ENCODE peak calls at places on chromosomes 13 and 19, in nine cellular contexts. K is IMR-90; U is prostate gland; O is cardiac fibroblast; Y is CD4-positive, alpha-beta T cell; V is AG10803; Z is fibroblast of pulmonary artery; G is Calu3; Q is brain microvascular endothelial cell. N is an unnamed sample.

GRCh38 chr13:55602784-55603183 is 1537.9 kb upstream of the PRR20A start:
- DNase-seq in Q (no peak), Z (no peak), Y (no peak), V (no peak), K (no peak), U (no peak), O (no peak), G (no peak), N (no peak)

GRCh38 chr19:3785464-3785937 is 680 bp downstream of the MATK start:
- DNase-seq in Y (no peak), Q (no peak), K (no peak), V (no peak), Z (no peak), O (no peak), G (no peak), U (no peak), N (no peak)

GRCh38 chr13:31046711-31047279 is 114.3 kb downstream of the TEX26 start:
- DNase-seq in V (no peak), G (no peak), Q (peak), U (no peak), Z (peak), K (peak), Y (no peak), O (peak), N (no peak)

GRCh38 chr13:72726721-72727416 is 560 bp downstream of the MZT1 start:
- DNase-seq in G (peak), K (no peak), Y (peak), U (no peak), Z (no peak), Q (peak), V (peak), O (no peak), N (no peak)

GRCh38 chr19:2355168-2356035 is 4.7 kb upstream of the TMPRSS9 start:
- DNase-seq in G (no peak), Z (no peak), K (no peak), V (peak), Q (no peak), U (no peak), O (no peak), Y (no peak), N (no peak)

GRCh38 chr19:2613507-2614295 is 88.8 kb downstream of the GNG7 start:
- DNase-seq in V (peak), Y (peak), G (peak), K (peak), O (peak), Z (peak), U (no peak), Q (no peak), N (no peak)

GRCh38 chr19:10256970-10257615 is 5.1 kb downstream of the MRPL4 start:
- DNase-seq in Q (no peak), V (no peak), O (no peak), K (no peak), Y (no peak), U (no peak), Z (no peak), G (no peak), N (no peak)

GRCh38 chr13:85445534-85445933 is 353.7 kb downstream of the SLITRK6 start:
- DNase-seq in G (no peak), Z (no peak), U (no peak), Y (no peak), K (no peak), O (no peak), V (no peak), Q (no peak), N (no peak)

GRCh38 chr19:21210037-21210621 is 68.3 kb downstream of the ZNF431 start:
- DNase-seq in Q (no peak), V (no peak), O (no peak), Y (no peak), Z (no peak), K (no peak), U (no peak), G (no peak), N (no peak)

GRCh38 chr19:16821081-16821480 is 8.1 kb upstream of the SIN3B start:
- DNase-seq in U (no peak), V (no peak), Y (no peak), O (no peak), Z (no peak), K (no peak), Q (no peak), G (no peak), N (no peak)
- TF ChIP-seq CTCF in U (no peak), V (no peak), Y (no peak), O (no peak), Z (no peak), K (no peak), Q (no peak), G (no peak), N (no peak)

DNA sequence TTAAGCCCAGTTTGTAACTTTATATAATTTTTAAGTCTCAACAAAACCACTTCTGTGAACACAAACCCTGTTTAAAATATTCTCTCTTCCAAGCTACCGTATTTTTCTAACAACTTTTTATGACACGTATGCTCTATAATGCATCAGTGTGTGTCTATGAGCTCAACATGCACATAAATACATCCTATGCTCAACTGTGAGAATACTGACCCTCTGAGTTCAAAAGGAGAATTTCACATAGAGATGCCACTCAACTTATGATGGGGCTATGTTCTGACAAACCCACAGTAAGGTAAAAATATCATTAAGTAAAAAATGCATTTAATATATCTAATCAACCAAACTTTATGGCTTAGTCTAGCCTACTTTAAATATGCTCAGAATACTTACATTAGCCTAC is 1139.7 kb upstream of the SPRY2 start:
- DNase-seq in K (no peak), O (no peak), G (no peak), Y (no peak), V (no peak), Q (no peak), U (no peak), Z (no peak), N (no peak)
- TF ChIP-seq CTCF in K (no peak), O (no peak), G (no peak), Y (no peak), V (no peak), Q (no peak), U (no peak), Z (no peak), N (peak)

GRCh38 chr13:51590966-51591627 is 6.8 kb downstream of the WDFY2 start:
- DNase-seq in K (peak), V (peak), G (no peak), Y (no peak), O (peak), Q (peak), Z (peak), U (peak), N (peak)
- TF ChIP-seq CTCF in K (peak), V (peak), G (no peak), Y (no peak), O (no peak), Q (no peak), Z (no peak), U (no peak), N (no peak)

GRCh38 chr19:18339703-18340102 is 695 bp upstream of the PGPEP1 start:
- DNase-seq in Q (no peak), G (peak), Y (no peak), U (no peak), Z (peak), O (peak), K (peak), V (no peak), N (no peak)

GRCh38 chr19:18340237-18340989 is at the start of gene PGPEP1:
- DNase-seq in Q (no peak), V (peak), G (peak), U (peak), O (peak), Y (peak), K (peak), Z (peak), N (no peak)

GRCh38 chr19:18338471-18339001 is 1.9 kb upstream of the PGPEP1 start:
- DNase-seq in Q (no peak), K (no peak), Y (no peak), G (no peak), V (no peak), Z (no peak), U (no peak), O (no peak), N (no peak)

GRCh38 chr19:18342090-18342632 is 1.8 kb downstream of the PGPEP1 start:
- DNase-seq in G (no peak), K (no peak), Z (no peak), Q (no peak), U (no peak), O (no peak), Y (no peak), V (no peak), N (no peak)

DNA sequence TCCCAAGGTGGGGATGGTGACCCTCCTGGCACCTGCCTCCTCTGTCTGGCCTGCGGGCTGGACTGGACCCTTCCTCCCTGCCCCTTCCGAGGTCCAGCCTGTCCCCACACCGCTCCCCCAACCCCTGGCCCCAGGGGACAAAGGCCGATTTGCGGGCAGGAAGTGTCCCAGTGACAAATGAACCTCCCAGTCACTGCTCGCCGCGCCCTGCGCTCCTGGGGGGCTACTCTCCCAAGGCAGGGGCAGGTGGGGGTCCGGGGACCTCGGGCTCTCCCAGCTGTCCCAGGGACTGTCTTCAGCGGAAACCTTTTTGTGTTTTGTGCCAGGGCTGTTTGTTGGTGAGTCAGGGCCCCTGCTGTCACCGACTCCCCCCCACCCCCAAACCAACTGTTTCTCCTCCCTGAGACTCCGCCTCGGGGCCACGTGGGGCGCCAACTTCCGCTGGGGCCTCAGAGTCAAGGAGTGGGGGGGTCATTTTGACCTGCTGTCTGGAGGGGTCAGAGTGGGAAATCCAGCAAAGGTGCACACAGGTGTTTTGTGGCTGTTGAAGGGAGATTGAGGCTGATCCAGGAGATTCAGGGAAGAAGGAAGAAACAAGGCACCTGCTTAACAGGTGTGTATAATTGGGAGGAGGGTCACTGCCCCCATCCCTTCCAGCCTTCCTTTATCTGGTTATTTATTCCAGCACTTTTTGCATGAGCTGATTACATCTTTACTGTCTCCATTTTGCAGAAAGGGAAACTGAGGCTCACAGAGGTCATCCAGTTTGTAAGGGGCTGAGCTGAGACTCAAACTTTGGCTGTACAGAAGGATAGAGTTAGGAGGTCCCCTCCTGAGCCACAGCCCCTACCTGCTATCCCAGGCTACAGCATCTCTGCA is 831 bp downstream of the PGPEP1 start:
- DNase-seq in V (peak), Y (peak), U (peak), O (peak), K (peak), Z (peak), G (peak), Q (no peak), N (no peak)
- TF ChIP-seq CTCF in V (no peak), Y (no peak), U (no peak), O (no peak), K (no peak), Z (no peak), G (no peak), Q (no peak), N (no peak)

GRCh38 chr19:33416307-33417215 is 43.1 kb downstream of the CEBPG start:
- DNase-seq in O (peak), G (peak), K (peak), U (peak), Z (peak), Y (peak), Q (peak), V (peak), N (peak)
- TF ChIP-seq CTCF in O (peak), G (peak), K (peak), U (no peak), Z (peak), Y (peak), Q (peak), V (peak), N (peak)

N was measured in LNCaP clone FGC.